ENCODE peak calls at places on chromosomes 16 and 17, in six cellular contexts. X is pancreas; W is non-pigmented ciliary epithelial cell; A is colonic mucosa; D is activated effector memory CD4-positive, alpha-beta T cell treated with anti-CD3 and anti-CD28 coated beads, Interleukin-2, amount 50 U/mL, for 16 hours; Y is substantia nigra. E is an unnamed sample.

GRCh38 chr17:16351831-16352230 is 1.4 kb downstream of the CENPV start:
- DNase-seq in W (no peak), A (no peak), X (no peak), Y (no peak), D (no peak), E (no peak)

GRCh38 chr16:23119570-23119969 is 29.7 kb downstream of the USP31 start:
- DNase-seq in D (no peak), W (peak), Y (no peak), X (no peak), A (no peak), E (no peak)

GRCh38 chr17:82103588-82104451 is 5.8 kb upstream of the FASN start:
- DNase-seq in W (no peak), D (no peak), X (peak), A (peak), Y (peak), E (peak)

GRCh38 chr16:47503936-47504335 is 42.8 kb downstream of the PHKB start:
- DNase-seq in D (no peak), Y (no peak), A (no peak), W (no peak), X (no peak), E (no peak)

GRCh38 chr16:85082553-85083050 is 29.7 kb downstream of the CIBAR2 start:
- DNase-seq in D (no peak), Y (no peak), A (no peak), X (no peak), W (no peak), E (no peak)

GRCh38 chr17:48348352-48348751 is 81.7 kb downstream of the SKAP1 start:
- DNase-seq in D (no peak), A (no peak), Y (no peak), W (no peak), X (no peak), E (no peak)

GRCh38 chr16:67278773-67279295 is 498 bp upstream of the PLEKHG4 start:
- DNase-seq in Y (no peak), W (no peak), X (no peak), D (no peak), A (peak), E (no peak)

GRCh38 chr17:28415886-28416285 is 9.9 kb upstream of the SLC46A1 start:
- DNase-seq in X (no peak), D (no peak), Y (no peak), A (no peak), W (no peak), E (no peak)

GRCh38 chr17:41935641-41936040 is 5.2 kb downstream of the ODAD4 start:
- DNase-seq in Y (no peak), X (no peak), A (no peak), W (no peak), D (no peak), E (no peak)

GRCh38 chr16:8849411-8850011 is 19.3 kb downstream of the CARHSP1 start:
- DNase-seq in X (no peak), D (peak), A (no peak), W (no peak), Y (no peak), E (no peak)

GRCh38 chr16:56667581-56668571 is at the start of gene MT1G:
- DNase-seq in A (peak), X (peak), D (no peak), Y (peak), W (no peak), E (no peak)

GRCh38 chr16:68445458-68445857 is 2.9 kb downstream of the SMPD3 start:
- DNase-seq in D (no peak), A (peak), Y (peak), W (no peak), X (peak), E (peak)

GRCh38 chr16:5215911-5216310 is 118.3 kb upstream of the EEF2KMT start:
- DNase-seq in A (no peak), D (no peak), Y (peak), W (no peak), X (no peak), E (no peak)

GRCh38 chr17:61492759-61493526 is 40.7 kb downstream of the TBX4 start:
- DNase-seq in A (no peak), Y (no peak), X (no peak), D (no peak), W (no peak), E (no peak)

GRCh38 chr17:36849871-36850348 is 87.4 kb upstream of the LHX1 start:
- DNase-seq in A (no peak), W (peak), D (peak), Y (no peak), X (no peak), E (no peak)

GRCh38 chr16:69340095-69340644 is 598 bp downstream of the NIP7 start:
- DNase-seq in A (no peak), D (peak), Y (no peak), W (no peak), X (peak), E (no peak)

GRCh38 chr16:15434079-15434424 is 336 bp upstream of the BMERB1 start:
- DNase-seq in D (no peak), X (no peak), Y (no peak), A (no peak), W (no peak), E (no peak)

GRCh38 chr16:29899516-29900101 is at the start of gene SEZ6L2:
- DNase-seq in A (peak), W (peak), D (peak), X (peak), Y (peak), E (peak)

GRCh38 chr16:64773638-64774037 is 348.2 kb downstream of the CDH11 start:
- DNase-seq in X (no peak), A (no peak), D (no peak), Y (no peak), W (no peak), E (no peak)

GRCh38 chr17:72977768-72978417 is 114.6 kb downstream of the SLC39A11 start:
- DNase-seq in X (peak), D (no peak), A (no peak), W (no peak), Y (no peak), E (no peak)

GRCh38 chr17:55575058-55575606 is 63.9 kb upstream of the SMIM36 start:
- DNase-seq in X (no peak), A (no peak), D (no peak), W (no peak), Y (no peak), E (no peak)

GRCh38 chr16:556479-557173 is 3.6 kb upstream of the PRR35 start:
- DNase-seq in W (no peak), A (no peak), D (no peak), Y (no peak), X (no peak), E (no peak)

GRCh38 chr16:75764154-75764768 is 38.0 kb upstream of the CPHXL start:
- DNase-seq in Y (peak), X (peak), D (peak), A (peak), W (peak), E (no peak)

GRCh38 chr17:61205931-61206330 is 193.7 kb upstream of the TBX2 start:
- DNase-seq in W (no peak), A (no peak), X (no peak), Y (no peak), D (no peak), E (no peak)

GRCh38 chr16:82756283-82756599 is 129.5 kb downstream of the CDH13 start:
- DNase-seq in Y (no peak), A (no peak), W (peak), D (no peak), X (no peak), E (no peak)

GRCh38 chr17:35761601-35762000 is 914 bp downstream of the C17orf50 start:
- DNase-seq in Y (no peak), X (no peak), D (no peak), W (no peak), A (no peak), E (no peak)

GRCh38 chr16:54421220-54421619 is 134.6 kb upstream of the IRX3 start:
- DNase-seq in W (no peak), X (no peak), D (no peak), A (no peak), Y (no peak), E (no peak)

E was measured in caudate nucleus.